ENCODE peak calls at places on chromosomes 6 and 20, in five cellular contexts. F is coronary artery; N is cardiac muscle cell; C is activated CD8-positive, alpha-beta memory T cell treated with anti-CD3 and anti-CD28 coated beads for 4 hours; L is nephron progenitor cell. Q is an unnamed sample.

GRCh38 chr20:60123096-60123495 is 164.9 kb downstream of the CDH26 start:
- DNase-seq in F (no peak), N (no peak), C (no peak), L (no peak), Q (no peak)

GRCh38 chr20:16864958-16865357 is 116.8 kb downstream of the OTOR start:
- DNase-seq in F (no peak), N (no peak), C (no peak), L (no peak), Q (no peak)

GRCh38 chr20:7950387-7950786 is 10.1 kb upstream of the HAO1 start:
- DNase-seq in F (no peak), N (no peak), C (no peak), L (no peak), Q (no peak)

GRCh38 chr6:111260570-111261298 is 173.4 kb downstream of the SLC16A10 start:
- DNase-seq in F (no peak), N (no peak), C (no peak), L (no peak), Q (no peak)

GRCh38 chr20:24650091-24650490 is 180.7 kb downstream of the SYNDIG1 start:
- DNase-seq in F (no peak), N (no peak), C (no peak), L (no peak), Q (no peak)

GRCh38 chr20:3716195-3716834 is 3.9 kb upstream of the SIGLEC1 start:
- DNase-seq in F (no peak), N (peak), C (no peak), L (peak), Q (no peak)

GRCh38 chr6:166330612-166331011 is 11.7 kb downstream of the SFT2D1 start:
- DNase-seq in F (no peak), N (peak), C (no peak), L (peak), Q (no peak)

GRCh38 chr6:169890049-169890448 is 138.6 kb downstream of the ERMARD start:
- DNase-seq in F (peak), N (no peak), C (no peak), L (peak), Q (no peak)

GRCh38 chr6:53827485-53827884 is 32.7 kb downstream of the LRRC1 start:
- DNase-seq in F (no peak), N (no peak), C (no peak), L (no peak), Q (no peak)

GRCh38 chr20:16664031-16664430 is 65.8 kb upstream of the SNRPB2 start:
- DNase-seq in F (no peak), N (no peak), C (no peak), L (no peak), Q (no peak)

GRCh38 chr6:107653183-107653580 is 163.3 kb downstream of the SOBP start:
- DNase-seq in F (no peak), N (peak), C (no peak), L (no peak), Q (no peak)

GRCh38 chr20:13571662-13572061 is 67.1 kb downstream of the TASP1 start:
- DNase-seq in F (no peak), N (no peak), C (no peak), L (no peak), Q (no peak)

GRCh38 chr6:117404548-117404947 is 21.2 kb downstream of the ROS1 start:
- DNase-seq in F (no peak), N (no peak), C (no peak), L (no peak), Q (no peak)

GRCh38 chr6:47103931-47104330 is 61.8 kb upstream of the ADGRF1 start:
- DNase-seq in F (no peak), N (no peak), C (no peak), L (no peak), Q (no peak)

GRCh38 chr6:73497915-73498314 is 22.9 kb downstream of the EEF1A1 start:
- DNase-seq in F (no peak), N (no peak), C (no peak), L (no peak), Q (no peak)

GRCh38 chr6:141513830-141514229 is 618.9 kb upstream of the GJE1 start:
- DNase-seq in F (no peak), N (no peak), C (no peak), L (no peak), Q (no peak)

GRCh38 chr6:46989384-46989783 is 52.7 kb downstream of the ADGRF1 start:
- DNase-seq in F (no peak), N (no peak), C (no peak), L (no peak), Q (no peak)

GRCh38 chr6:40461643-40462042 is 125.5 kb downstream of the LRFN2 start:
- DNase-seq in F (no peak), N (no peak), C (no peak), L (no peak), Q (no peak)

GRCh38 chr6:111220383-111221031 is 133.2 kb downstream of the SLC16A10 start:
- DNase-seq in F (no peak), N (no peak), C (no peak), L (no peak), Q (no peak)

GRCh38 chr6:34546551-34547321 is 9.4 kb downstream of the SPDEF start:
- DNase-seq in F (no peak), N (no peak), C (no peak), L (no peak), Q (no peak)

GRCh38 chr20:53872081-53872541 is 198.3 kb downstream of the BCAS1 start:
- DNase-seq in F (no peak), N (no peak), C (no peak), L (no peak), Q (no peak)

GRCh38 chr6:107132330-107132954 is 17.1 kb upstream of the BEND3 start:
- DNase-seq in F (no peak), N (peak), C (no peak), L (peak), Q (no peak)

GRCh38 chr6:158121335-158121734 is 46.7 kb downstream of the SERAC1 start:
- DNase-seq in F (no peak), N (no peak), C (no peak), L (no peak), Q (no peak)

GRCh38 chr20:17177341-17177740 is 49.5 kb upstream of the PCSK2 start:
- DNase-seq in F (no peak), N (peak), C (no peak), L (no peak), Q (no peak)

GRCh38 chr6:68240731-68241130 is 394.4 kb upstream of the ADGRB3 start:
- DNase-seq in F (no peak), N (no peak), C (no peak), L (no peak), Q (no peak)

GRCh38 chr6:38822963-38823362 is 107.9 kb downstream of the DNAH8 start:
- DNase-seq in F (no peak), N (no peak), C (no peak), L (no peak), Q (no peak)

GRCh38 chr20:34083137-34083536 is 28.9 kb downstream of the EIF2S2 start:
- DNase-seq in F (peak), N (peak), C (no peak), L (no peak), Q (no peak)

GRCh38 chr6:52595000-52595795 is 18.3 kb upstream of the TRAM2 start:
- DNase-seq in F (peak), N (no peak), C (no peak), L (peak), Q (no peak)

GRCh38 chr20:57629976-57630525 is 9.8 kb upstream of the ZBP1 start:
- DNase-seq in F (no peak), N (no peak), C (no peak), L (no peak), Q (no peak)

GRCh38 chr6:129717287-129717686 is 7.3 kb upstream of the ARHGAP18 start:
- DNase-seq in F (no peak), N (no peak), C (no peak), L (no peak), Q (no peak)

GRCh38 chr20:35295058-35295457 is 2.8 kb upstream of the FAM83C start:
- DNase-seq in F (no peak), N (no peak), C (no peak), L (no peak), Q (no peak)

GRCh38 chr20:12528591-12529041 is 480.2 kb upstream of the SPTLC3 start:
- DNase-seq in F (no peak), N (no peak), C (no peak), L (no peak), Q (no peak)

GRCh38 chr6:74333406-74333805 is 637.4 kb downstream of the CD109 start:
- DNase-seq in F (no peak), N (no peak), C (no peak), L (no peak), Q (no peak)

GRCh38 chr20:36784900-36785299 is 11.3 kb upstream of the DSN1 start:
- DNase-seq in F (no peak), N (peak), C (no peak), L (no peak), Q (no peak)

GRCh38 chr6:44041461-44042260 is 85.6 kb downstream of the MRPL14 start:
- DNase-seq in F (no peak), N (no peak), C (no peak), L (no peak), Q (no peak)

GRCh38 chr6:43096451-43097097 is 20.5 kb downstream of the PTK7 start:
- DNase-seq in F (no peak), N (no peak), C (no peak), L (peak), Q (no peak)

GRCh38 chr6:140062042-140063041 is 687.9 kb upstream of the CITED2 start:
- DNase-seq in F (no peak), N (no peak), C (no peak), L (no peak), Q (no peak)

GRCh38 chr6:13689511-13690256 is 22.0 kb downstream of the RANBP9 start:
- DNase-seq in F (no peak), N (no peak), C (no peak), L (no peak), Q (no peak)

GRCh38 chr6:1312444-1313363 is 806 bp downstream of the FOXQ1 start:
- DNase-seq in F (no peak), N (peak), C (no peak), L (peak), Q (no peak)